ENCODE peak calls at places on chromosomes 7 and 10, in seven cellular contexts. E is AG10803; G is activated naive CD4-positive, alpha-beta T cell treated with anti-CD3 and anti-CD28 coated beads, Interleukin-2, amount 10 ng/mL, durations not matched to agents 7 days and 5 days; Z is mesothelial cell of epicardium; Q is CD8-positive, alpha-beta T cell; U is T-cell; B is psoas muscle. A is an unnamed sample.

GRCh38 chr10:7890802-7891201 is 72.5 kb downstream of the TAF3 start:
- DNase-seq in E (no peak), G (no peak), Z (no peak), Q (no peak), U (no peak), B (no peak), A (no peak)

GRCh38 chr7:125136755-125137547 is 207.3 kb upstream of the POT1 start:
- DNase-seq in E (no peak), G (no peak), Z (no peak), Q (no peak), U (no peak), B (no peak), A (peak; percentile 88)

GRCh38 chr7:159117366-159118219 is 27.1 kb downstream of the VIPR2 start:
- DNase-seq in E (no peak), G (peak; percentile 17), Z (no peak), Q (no peak), U (no peak), B (peak; percentile 30), A (no peak)

GRCh38 chr10:32199724-32200394 is 143.6 kb upstream of the KIF5B start:
- DNase-seq in E (no peak), G (no peak), Z (no peak), Q (no peak), U (no peak), B (no peak), A (no peak)

GRCh38 chr7:129739427-129739826 is 127.9 kb downstream of the NRF1 start:
- DNase-seq in E (peak; percentile 3), G (no peak), Z (no peak), Q (no peak), U (no peak), B (peak; percentile 69), A (peak; percentile 54)

GRCh38 chr10:58531084-58531695 is 18.5 kb downstream of the BICC1 start:
- DNase-seq in E (peak; percentile 72), G (peak; percentile 55), Z (no peak), Q (peak; percentile 40), U (peak; percentile 41), B (no peak), A (peak; percentile 68)

GRCh38 chr7:157544980-157545680 is 208.3 kb downstream of the DNAJB6 start:
- DNase-seq in E (no peak), G (peak; percentile 11), Z (no peak), Q (no peak), U (no peak), B (peak; percentile 18), A (no peak)

GRCh38 chr7:132180481-132180880 is 395.8 kb downstream of the PLXNA4 start:
- DNase-seq in E (no peak), G (no peak), Z (no peak), Q (no peak), U (no peak), B (no peak), A (no peak)

GRCh38 chr10:13414855-13415254 is 66.8 kb upstream of the SEPHS1 start:
- DNase-seq in E (peak; percentile 26), G (no peak), Z (no peak), Q (no peak), U (no peak), B (no peak), A (peak; percentile 25)

GRCh38 chr10:18303851-18304800 is 163.9 kb downstream of the CACNB2 start:
- DNase-seq in E (no peak), G (no peak), Z (no peak), Q (no peak), U (no peak), B (no peak), A (no peak)

GRCh38 chr10:12129222-12130111 is at the start of gene SEC61A2:
- DNase-seq in E (peak; percentile 85), G (peak; percentile 98), Z (peak; percentile 95), Q (peak; percentile 97), U (peak; percentile 98), B (peak; percentile 97), A (peak; percentile 91)

GRCh38 chr7:923108-924041 is 31.1 kb downstream of the ADAP1 start:
- DNase-seq in E (peak; percentile 37), G (peak; percentile 97), Z (peak; percentile 21), Q (peak; percentile 96), U (peak; percentile 86), B (peak; percentile 78), A (no peak)

GRCh38 chr7:77409739-77410545 is 6.2 kb downstream of the GSAP start:
- DNase-seq in E (peak; percentile 92), G (no peak), Z (no peak), Q (no peak), U (no peak), B (no peak), A (no peak)

GRCh38 chr7:27670676-27671075 is 8.0 kb upstream of the HIBADH start:
- DNase-seq in E (peak; percentile 69), G (no peak), Z (no peak), Q (no peak), U (no peak), B (no peak), A (no peak)

GRCh38 chr7:129781128-129781855 is 169.8 kb downstream of the NRF1 start:
- DNase-seq in E (no peak), G (no peak), Z (no peak), Q (no peak), U (no peak), B (no peak), A (no peak)

GRCh38 chr10:64376169-64376568 is 855.0 kb downstream of the REEP3 start:
- DNase-seq in E (no peak), G (no peak), Z (no peak), Q (no peak), U (no peak), B (no peak), A (no peak)

GRCh38 chr7:69395072-69395714 is 203.1 kb upstream of the AUTS2 start:
- DNase-seq in E (peak; percentile 97), G (no peak), Z (no peak), Q (no peak), U (no peak), B (no peak), A (no peak)

GRCh38 chr10:77195101-77195500 is 442.5 kb downstream of the KCNMA1 start:
- DNase-seq in E (peak; percentile 88), G (no peak), Z (no peak), Q (no peak), U (no peak), B (no peak), A (no peak)

A was measured in endothelial cell of umbilical vein.